ENCODE peak calls at places on chromosomes 7 and 10, in four cellular contexts. V is HL-60, A is DMS53, B is astrocyte of the spinal cord. R is an unnamed sample.
A peak's percentile ranks its signal among the peaks of the same experiment; 100 is the strongest.

GRCh38 chr7:48360574-48360973 is 189.3 kb downstream of the ABCA13 start:
- DNase-seq in A (no peak), V (no peak), B (peak; percentile 13), R (no peak)

GRCh38 chr10:128032466-128032865 is 93.8 kb downstream of the MKI67 start:
- DNase-seq in A (no peak), V (no peak), B (no peak), R (no peak)

GRCh38 chr10:26454891-26455290 is 16.8 kb downstream of the APBB1IP start:
- DNase-seq in V (no peak), B (no peak), A (no peak), R (no peak)

GRCh38 chr7:1889556-1890181 is 219.6 kb downstream of the ELFN1 start:
- DNase-seq in V (peak; percentile 27), B (peak; percentile 76), A (no peak), R (peak; percentile 33)

GRCh38 chr7:44379366-44380178 is 54.2 kb upstream of the CAMK2B start:
- DNase-seq in V (no peak), A (peak; percentile 19), B (no peak), R (peak; percentile 25)

GRCh38 chr7:152336754-152337368 is 98.9 kb downstream of the KMT2C start:
- DNase-seq in V (peak; percentile 51), B (peak; percentile 57), A (peak; percentile 84), R (peak; percentile 78)

GRCh38 chr10:110717830-110718595 is 73.9 kb downstream of the RBM20 start:
- DNase-seq in V (peak; percentile 94), A (no peak), B (no peak), R (no peak)

GRCh38 chr10:117987242-117987909 is 59.4 kb downstream of the RAB11FIP2 start:
- DNase-seq in A (no peak), V (no peak), B (no peak), R (no peak)

GRCh38 chr7:139699640-139700504 is 77.9 kb downstream of the HIPK2 start:
- DNase-seq in B (no peak), A (peak; percentile 82), V (no peak), R (no peak)

GRCh38 chr7:12674861-12675260 is 12.6 kb upstream of the ARL4A start:
- DNase-seq in A (peak; percentile 83), V (peak; percentile 45), B (peak; percentile 27), R (peak; percentile 68)

GRCh38 chr10:27568196-27569175 is 64.4 kb downstream of the RAB18 start:
- DNase-seq in V (peak; percentile 14), A (no peak), B (no peak), R (no peak)

GRCh38 chr10:122115874-122116273 is 126.9 kb downstream of the TACC2 start:
- DNase-seq in V (no peak), A (peak; percentile 40), B (no peak), R (no peak)

GRCh38 chr7:107660381-107661080 is at the start of gene SLC26A4:
- DNase-seq in A (peak; percentile 57), V (no peak), B (no peak), R (peak; percentile 15)

GRCh38 chr10:74683067-74683466 is 143.3 kb upstream of the KAT6B start:
- DNase-seq in V (no peak), B (no peak), A (peak; percentile 28), R (no peak)

GRCh38 chr7:20359397-20359963 is 28.8 kb downstream of the ITGB8 start:
- DNase-seq in A (no peak), V (no peak), B (no peak), R (no peak)

GRCh38 chr10:70222340-70222794 is 10.9 kb downstream of the PPA1 start:
- DNase-seq in A (peak; percentile 47), B (peak; percentile 14), V (peak; percentile 4), R (no peak)

GRCh38 chr7:104328970-104329825 is 795 bp downstream of the LHFPL3 start:
- DNase-seq in V (no peak), B (no peak), A (peak; percentile 84), R (no peak)

GRCh38 chr7:24905996-24906770 is 73.8 kb downstream of the OSBPL3 start:
- DNase-seq in V (no peak), A (peak; percentile 40), B (no peak), R (no peak)

GRCh38 chr7:80834105-80834410 is 84.8 kb downstream of the SEMA3C start:
- DNase-seq in B (no peak), A (no peak), V (no peak), R (no peak)

GRCh38 chr7:158446281-158446680 is 141.3 kb downstream of the PTPRN2 start:
- DNase-seq in B (no peak), V (no peak), A (no peak), R (no peak)